ENCODE peak calls at places on chromosomes 11 and 22, in five cellular contexts. One of them, this sample, is unnamed.

GRCh38 chr11:34749666-34750659 is 129.1 kb downstream of the EHF start:
- DNase-seq in endothelial cell of umbilical vein: no peak
- DNase-seq in ovary: no peak
- DNase-seq in transverse colon: peak
- DNase-seq in H1: no peak
- DNase-seq in this sample: no peak

GRCh38 chr11:27353593-27354358 is 9.2 kb downstream of the CCDC34 start:
- DNase-seq in endothelial cell of umbilical vein: no peak
- DNase-seq in ovary: no peak
- DNase-seq in transverse colon: no peak
- DNase-seq in H1: no peak
- DNase-seq in this sample: peak

GRCh38 chr22:44292007-44292370 is 20.8 kb downstream of the SHISAL1 start:
- DNase-seq in endothelial cell of umbilical vein: no peak
- DNase-seq in ovary: no peak
- DNase-seq in transverse colon: no peak
- DNase-seq in H1: no peak
- DNase-seq in this sample: no peak

GRCh38 chr11:117492578-117493251 is 165.1 kb downstream of the CEP164 start:
- DNase-seq in endothelial cell of umbilical vein: no peak
- DNase-seq in ovary: no peak
- DNase-seq in transverse colon: no peak
- DNase-seq in H1: peak
- DNase-seq in this sample: no peak

GRCh38 chr22:49502126-49502826 is 325.4 kb downstream of the BRD1 start:
- DNase-seq in endothelial cell of umbilical vein: no peak
- DNase-seq in ovary: no peak
- DNase-seq in transverse colon: no peak
- DNase-seq in H1: no peak
- DNase-seq in this sample: no peak

GRCh38 chr22:49549256-49549655 is 278.4 kb downstream of the BRD1 start:
- DNase-seq in endothelial cell of umbilical vein: no peak
- DNase-seq in ovary: no peak
- DNase-seq in transverse colon: no peak
- DNase-seq in H1: no peak
- DNase-seq in this sample: no peak

GRCh38 chr11:35873721-35874120 is 70.1 kb upstream of the LDLRAD3 start:
- DNase-seq in endothelial cell of umbilical vein: no peak
- DNase-seq in ovary: no peak
- DNase-seq in transverse colon: no peak
- DNase-seq in H1: no peak
- DNase-seq in this sample: no peak

GRCh38 chr11:105000797-105001196 is 22.2 kb downstream of the CASP5 start:
- DNase-seq in endothelial cell of umbilical vein: peak
- DNase-seq in ovary: no peak
- DNase-seq in transverse colon: peak
- DNase-seq in H1: no peak
- DNase-seq in this sample: peak

GRCh38 chr11:70210051-70210501 is 7.0 kb downstream of the FADD start:
- DNase-seq in endothelial cell of umbilical vein: no peak
- DNase-seq in ovary: no peak
- DNase-seq in transverse colon: no peak
- DNase-seq in H1: no peak
- DNase-seq in this sample: no peak

GRCh38 chr22:50705219-50705691 is 32.6 kb downstream of the SHANK3 start:
- DNase-seq in endothelial cell of umbilical vein: peak
- DNase-seq in ovary: peak
- DNase-seq in transverse colon: no peak
- DNase-seq in H1: peak
- DNase-seq in this sample: no peak

GRCh38 chr11:112394304-112394703 is 133.6 kb upstream of the PLET1 start:
- DNase-seq in endothelial cell of umbilical vein: no peak
- DNase-seq in ovary: no peak
- DNase-seq in transverse colon: no peak
- DNase-seq in H1: no peak
- DNase-seq in this sample: no peak

GRCh38 chr11:66242085-66242765 is 26.2 kb upstream of the RAB1B start:
- DNase-seq in endothelial cell of umbilical vein: no peak
- DNase-seq in ovary: peak
- DNase-seq in transverse colon: no peak
- DNase-seq in H1: no peak
- DNase-seq in this sample: no peak

GRCh38 chr11:118411523-118411922 is 10.1 kb downstream of the ATP5MG start:
- DNase-seq in endothelial cell of umbilical vein: no peak
- DNase-seq in ovary: no peak
- DNase-seq in transverse colon: no peak
- DNase-seq in H1: no peak
- DNase-seq in this sample: no peak

GRCh38 chr22:45420539-45420938 is 7.0 kb downstream of the RIBC2 start:
- DNase-seq in endothelial cell of umbilical vein: no peak
- DNase-seq in ovary: no peak
- DNase-seq in transverse colon: no peak
- DNase-seq in H1: no peak
- DNase-seq in this sample: no peak

GRCh38 chr11:94973099-94973968 is at the start of the genes CWC15 and KDM4D:
- DNase-seq in endothelial cell of umbilical vein: peak
- DNase-seq in ovary: peak
- DNase-seq in transverse colon: peak
- DNase-seq in H1: peak
- DNase-seq in this sample: peak
- TF ChIP-seq POLR2A in endothelial cell of umbilical vein: peak
- TF ChIP-seq POLR2A in ovary: peak
- TF ChIP-seq POLR2A in transverse colon: peak
- TF ChIP-seq POLR2A in H1: peak
- TF ChIP-seq POLR2A in this sample: peak

DNA sequence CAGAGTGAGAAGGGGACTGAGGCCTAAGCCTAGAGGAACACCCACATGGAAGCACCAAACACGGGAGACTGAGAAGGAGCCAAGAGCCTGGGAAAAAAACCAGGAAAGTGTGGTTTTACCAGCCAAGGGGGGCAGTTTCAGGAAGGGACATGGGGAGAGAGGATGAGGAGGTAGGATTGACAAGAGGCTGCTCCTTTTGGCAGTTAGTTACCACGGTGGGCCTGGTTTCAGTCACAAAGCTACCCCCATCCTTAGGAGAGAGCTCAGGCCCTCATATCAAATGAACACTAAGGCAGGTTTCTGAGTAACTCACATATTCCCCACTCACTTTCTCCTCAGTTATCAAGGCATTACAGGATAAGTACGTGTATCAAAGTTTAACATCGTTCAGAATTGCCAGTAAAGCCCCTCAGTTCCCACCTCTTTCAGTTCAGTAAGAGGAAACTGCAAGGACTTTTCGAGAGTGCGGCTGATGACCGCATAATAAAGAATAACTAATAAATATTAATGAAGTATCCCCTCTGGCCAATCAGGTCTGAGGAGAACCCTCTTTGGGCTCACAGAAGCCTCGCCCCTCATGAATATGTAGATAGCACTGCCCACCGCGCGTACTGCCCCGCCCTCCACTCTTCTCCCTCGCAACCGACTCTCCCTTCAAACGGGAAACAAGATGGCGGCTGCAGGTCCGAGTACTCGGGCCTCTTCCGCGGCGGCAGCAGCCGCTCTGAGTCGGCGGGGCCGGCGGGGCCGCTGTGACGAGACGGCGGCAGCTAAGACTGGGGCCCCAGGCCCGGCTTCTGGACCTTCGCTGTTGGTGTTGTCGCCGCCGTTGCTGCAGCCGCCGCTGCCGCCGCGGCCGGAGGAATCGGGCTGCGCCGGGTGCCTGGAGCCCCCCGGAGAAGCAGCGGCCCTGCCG is at the start of gene RNF169:
- DNase-seq in endothelial cell of umbilical vein: peak
- DNase-seq in ovary: peak
- DNase-seq in transverse colon: peak
- DNase-seq in H1: peak
- DNase-seq in this sample: peak
- TF ChIP-seq POLR2A in endothelial cell of umbilical vein: peak
- TF ChIP-seq POLR2A in ovary: peak
- TF ChIP-seq POLR2A in transverse colon: peak
- TF ChIP-seq POLR2A in H1: peak
- TF ChIP-seq POLR2A in this sample: peak

GRCh38 chr11:57410287-57410686 is 16.6 kb downstream of the SLC43A3 start:
- DNase-seq in endothelial cell of umbilical vein: no peak
- DNase-seq in ovary: no peak
- DNase-seq in transverse colon: no peak
- DNase-seq in H1: no peak
- DNase-seq in this sample: no peak

GRCh38 chr11:57416436-57416835 is 10.5 kb downstream of the SLC43A3 start:
- DNase-seq in endothelial cell of umbilical vein: peak
- DNase-seq in ovary: no peak
- DNase-seq in transverse colon: no peak
- DNase-seq in H1: no peak
- DNase-seq in this sample: no peak

GRCh38 chr11:57414612-57415212 is 12.2 kb downstream of the SLC43A3 start:
- DNase-seq in endothelial cell of umbilical vein: no peak
- DNase-seq in ovary: no peak
- DNase-seq in transverse colon: no peak
- DNase-seq in H1: no peak
- DNase-seq in this sample: no peak

GRCh38 chr11:57417056-57417455 is 9.9 kb downstream of the SLC43A3 start:
- DNase-seq in endothelial cell of umbilical vein: no peak
- DNase-seq in ovary: no peak
- DNase-seq in transverse colon: no peak
- DNase-seq in H1: no peak
- DNase-seq in this sample: no peak

GRCh38 chr11:57413681-57414080 is 13.2 kb downstream of the SLC43A3 start:
- DNase-seq in endothelial cell of umbilical vein: no peak
- DNase-seq in ovary: no peak
- DNase-seq in transverse colon: no peak
- DNase-seq in H1: no peak
- DNase-seq in this sample: no peak
- TF ChIP-seq POLR2A in endothelial cell of umbilical vein: no peak
- TF ChIP-seq POLR2A in ovary: no peak
- TF ChIP-seq POLR2A in transverse colon: no peak
- TF ChIP-seq POLR2A in H1: no peak
- TF ChIP-seq POLR2A in this sample: no peak

GRCh38 chr11:76628408-76628947 is 42.1 kb downstream of the LRRC32 start:
- DNase-seq in endothelial cell of umbilical vein: no peak
- DNase-seq in ovary: no peak
- DNase-seq in transverse colon: no peak
- DNase-seq in H1: no peak
- DNase-seq in this sample: no peak

GRCh38 chr11:76629133-76629852 is 41.3 kb downstream of the LRRC32 start:
- DNase-seq in endothelial cell of umbilical vein: peak
- DNase-seq in ovary: peak
- DNase-seq in transverse colon: peak
- DNase-seq in H1: no peak
- DNase-seq in this sample: no peak

GRCh38 chr11:76630600-76630999 is 39.9 kb downstream of the LRRC32 start:
- DNase-seq in endothelial cell of umbilical vein: no peak
- DNase-seq in ovary: peak
- DNase-seq in transverse colon: no peak
- DNase-seq in H1: no peak
- DNase-seq in this sample: no peak

GRCh38 chr11:76631566-76632308 is 38.8 kb downstream of the LRRC32 start:
- DNase-seq in endothelial cell of umbilical vein: peak
- DNase-seq in ovary: peak
- DNase-seq in transverse colon: no peak
- DNase-seq in H1: no peak
- DNase-seq in this sample: no peak

GRCh38 chr11:76629853-76630599 is 40.5 kb downstream of the LRRC32 start:
- DNase-seq in endothelial cell of umbilical vein: peak
- DNase-seq in ovary: peak
- DNase-seq in transverse colon: peak
- DNase-seq in H1: no peak
- DNase-seq in this sample: no peak
- TF ChIP-seq POLR2A in endothelial cell of umbilical vein: peak
- TF ChIP-seq POLR2A in ovary: no peak
- TF ChIP-seq POLR2A in transverse colon: no peak
- TF ChIP-seq POLR2A in H1: no peak
- TF ChIP-seq POLR2A in this sample: no peak

GRCh38 chr22:38108561-38109319 is 1.7 kb downstream of the BAIAP2L2 start:
- DNase-seq in endothelial cell of umbilical vein: no peak
- DNase-seq in ovary: no peak
- DNase-seq in transverse colon: peak
- DNase-seq in H1: no peak
- DNase-seq in this sample: no peak
- TF ChIP-seq POLR2A in endothelial cell of umbilical vein: no peak
- TF ChIP-seq POLR2A in ovary: no peak
- TF ChIP-seq POLR2A in transverse colon: no peak
- TF ChIP-seq POLR2A in H1: no peak
- TF ChIP-seq POLR2A in this sample: no peak